ENCODE peak calls at places on chromosomes 2 and 18, in six cellular contexts. T is ovary, F is heart left ventricle, X is fibroblast of lung, N is NCI-H1694, U is heart right ventricle. H is an unnamed sample.

GRCh38 chr2:2846379-2847130 is 515.5 kb upstream of the MYT1L start:
- DNase-seq in T (no peak), F (no peak), X (no peak), N (peak), U (peak), H (no peak)

GRCh38 chr2:177466337-177467195 is 74.0 kb downstream of the AGPS start:
- DNase-seq in T (no peak), F (peak), X (peak), N (no peak), U (no peak), H (no peak)

GRCh38 chr18:40708726-40709125 is 1246.3 kb upstream of the PIK3C3 start:
- DNase-seq in T (no peak), F (no peak), X (peak), N (no peak), U (no peak), H (no peak)

GRCh38 chr2:158197940-158198339 is 96.3 kb downstream of the UPP2 start:
- DNase-seq in T (no peak), F (no peak), X (no peak), N (no peak), U (no peak), H (no peak)

GRCh38 chr2:152651834-152652233 is 65.4 kb downstream of the PRPF40A start:
- DNase-seq in T (no peak), F (no peak), X (no peak), N (no peak), U (no peak), H (no peak)

GRCh38 chr2:229715895-229716507 is 1.6 kb upstream of the DNER start:
- DNase-seq in T (no peak), F (no peak), X (no peak), N (peak), U (no peak), H (no peak)

GRCh38 chr2:171034315-171034714 is 105.3 kb downstream of the GORASP2 start:
- DNase-seq in T (no peak), F (no peak), X (no peak), N (no peak), U (no peak), H (no peak)

GRCh38 chr2:99694331-99694730 is 204.5 kb upstream of the REV1 start:
- DNase-seq in T (no peak), F (no peak), X (no peak), N (no peak), U (no peak), H (no peak)

GRCh38 chr2:38035968-38036367 is 40.0 kb downstream of the CYP1B1 start:
- DNase-seq in T (no peak), F (no peak), X (no peak), N (no peak), U (no peak), H (no peak)

GRCh38 chr2:236167297-236168109 is 683 bp downstream of the GBX2 start:
- DNase-seq in T (no peak), F (peak), X (peak), N (peak), U (no peak), H (no peak)

GRCh38 chr18:49207373-49207772 is 253.1 kb downstream of the DYM start:
- DNase-seq in T (no peak), F (no peak), X (peak), N (no peak), U (no peak), H (no peak)

GRCh38 chr18:10397004-10397403 is 57.4 kb upstream of the APCDD1 start:
- DNase-seq in T (no peak), F (no peak), X (no peak), N (no peak), U (no peak), H (no peak)

GRCh38 chr2:74146929-74147728 is 583 bp downstream of the BOLA3 start:
- DNase-seq in T (no peak), F (no peak), X (peak), N (no peak), U (no peak), H (peak)

H was measured in foreskin melanocyte.